ENCODE peak calls at places on chromosomes 11 and 22, in eight cellular contexts. L is Panc1, V is K562, N is HCT116, R is A549, I is HL-60, H is GM12878, J is GM23338. Q is an unnamed sample.

GRCh38 chr11:83611616-83612015 is 325.4 kb upstream of the CCDC90B start:
- DNase-seq in N (no peak), H (no peak), J (no peak), I (no peak), V (no peak), R (no peak), L (no peak), Q (no peak)

GRCh38 chr22:49770454-49771265 is 57.0 kb downstream of the BRD1 start:
- DNase-seq in L (no peak), V (no peak), J (no peak), R (no peak), N (no peak), I (no peak), H (no peak), Q (no peak)

GRCh38 chr22:36411589-36412258 is 24.0 kb upstream of the MYH9 start:
- DNase-seq in R (no peak), V (no peak), J (no peak), N (no peak), I (no peak), L (no peak), H (no peak), Q (no peak)

GRCh38 chr11:34886609-34887008 is 29.6 kb downstream of the APIP start:
- DNase-seq in L (no peak), N (no peak), V (no peak), J (no peak), H (no peak), I (no peak), R (no peak), Q (no peak)

GRCh38 chr22:50529416-50530279 is at the start of gene TYMP:
- DNase-seq in V (no peak), L (no peak), J (peak), H (no peak), R (peak), N (no peak), I (no peak), Q (no peak)

GRCh38 chr11:128422576-128423370 is 164.6 kb downstream of the ETS1 start:
- DNase-seq in V (no peak), R (no peak), J (no peak), N (no peak), H (no peak), I (no peak), L (no peak), Q (peak)

GRCh38 chr11:126712017-126712625 is 288.4 kb downstream of the KIRREL3 start:
- DNase-seq in H (no peak), J (no peak), R (no peak), L (no peak), N (no peak), V (no peak), I (no peak), Q (no peak)

GRCh38 chr11:69044111-69045013 is 4.4 kb upstream of the TPCN2 start:
- DNase-seq in R (peak), N (peak), I (no peak), J (peak), V (no peak), L (peak), H (no peak), Q (peak)

GRCh38 chr22:17869285-17870096 is 95.2 kb upstream of the BID start:
- DNase-seq in L (no peak), I (no peak), H (no peak), J (no peak), R (no peak), V (no peak), N (no peak), Q (no peak)

GRCh38 chr11:3092603-3093141 is 35.4 kb upstream of the CARS1 start:
- DNase-seq in J (no peak), V (no peak), H (no peak), L (no peak), I (no peak), N (no peak), R (no peak), Q (peak)

GRCh38 chr22:42856179-42856864 is 751 bp downstream of the ARFGAP3 start:
- DNase-seq in L (no peak), J (peak), N (no peak), R (no peak), H (no peak), I (peak), V (no peak), Q (no peak)

GRCh38 chr11:33135768-33136443 is 25.4 kb downstream of the CSTF3 start:
- DNase-seq in H (no peak), J (no peak), I (no peak), L (no peak), V (no peak), N (no peak), R (no peak), Q (no peak)

GRCh38 chr22:50246242-50247175 is 1.7 kb upstream of the TUBGCP6 start:
- DNase-seq in H (no peak), I (no peak), R (peak), V (no peak), N (no peak), L (no peak), J (peak), Q (no peak)

GRCh38 chr22:20129747-20130014 is 1.9 kb upstream of the ZDHHC8 start:
- DNase-seq in V (no peak), H (no peak), L (no peak), J (no peak), R (no peak), I (no peak), N (no peak), Q (no peak)

GRCh38 chr11:90788956-90789355 is 566.1 kb upstream of the CHORDC1 start:
- DNase-seq in N (no peak), L (no peak), I (no peak), R (no peak), H (no peak), J (no peak), V (no peak), Q (no peak)

GRCh38 chr11:69171476-69171875 is 15.7 kb downstream of the SMIM38 start:
- DNase-seq in V (no peak), I (no peak), H (no peak), R (no peak), J (no peak), N (no peak), L (no peak), Q (no peak)

GRCh38 chr11:21514298-21514697 is 678.6 kb upstream of the ANO5 start:
- DNase-seq in V (no peak), I (no peak), L (no peak), J (peak), N (no peak), H (no peak), R (no peak), Q (peak)

GRCh38 chr11:113626736-113627135 is 79.4 kb downstream of the TMPRSS5 start:
- DNase-seq in L (no peak), R (no peak), V (no peak), J (no peak), I (no peak), H (no peak), N (no peak), Q (no peak)

GRCh38 chr11:125532668-125533067 is 36.6 kb upstream of the FEZ1 start:
- DNase-seq in R (no peak), N (no peak), I (no peak), V (peak), J (no peak), L (no peak), H (no peak), Q (no peak)

GRCh38 chr22:36136475-36136874 is 24.1 kb downstream of the APOL3 start:
- DNase-seq in V (no peak), N (no peak), H (no peak), I (no peak), L (no peak), R (no peak), J (no peak), Q (no peak)

GRCh38 chr22:50699754-50700386 is 27.2 kb downstream of the SHANK3 start:
- DNase-seq in N (no peak), R (no peak), H (no peak), I (no peak), L (no peak), V (peak), J (peak), Q (no peak)

GRCh38 chr22:46803936-46804335 is 41.5 kb downstream of the TBC1D22A start:
- DNase-seq in H (no peak), R (no peak), V (no peak), N (no peak), I (no peak), J (no peak), L (no peak), Q (no peak)

GRCh38 chr11:17230867-17231851 is 23.4 kb upstream of the PIK3C2A start:
- DNase-seq in H (peak), V (no peak), R (no peak), J (no peak), L (no peak), N (no peak), I (no peak), Q (no peak)

GRCh38 chr22:45918455-45919370 is 58.2 kb downstream of the WNT7B start:
- DNase-seq in I (no peak), V (no peak), J (no peak), L (no peak), R (peak), N (no peak), H (no peak), Q (peak)

GRCh38 chr11:24196733-24197132 is 300.1 kb upstream of the LUZP2 start:
- DNase-seq in H (no peak), R (no peak), J (no peak), V (no peak), N (no peak), L (no peak), I (no peak), Q (no peak)

GRCh38 chr11:111851636-111852035 is 19.7 kb downstream of the ALG9 start:
- DNase-seq in J (peak), V (no peak), I (no peak), N (no peak), L (no peak), R (no peak), H (no peak), Q (peak)

GRCh38 chr11:110199184-110199981 is 97.0 kb downstream of the RDX start:
- DNase-seq in N (no peak), L (no peak), I (no peak), V (no peak), J (no peak), H (no peak), R (no peak), Q (no peak)

GRCh38 chr22:30704978-30705377 is 10.3 kb downstream of the OSBP2 start:
- DNase-seq in J (no peak), I (no peak), V (no peak), L (no peak), R (no peak), N (no peak), H (no peak), Q (no peak)

GRCh38 chr11:105046898-105047579 is 1.9 kb upstream of the CARD16 start:
- DNase-seq in J (peak), V (no peak), R (peak), I (no peak), H (no peak), L (peak), N (no peak), Q (no peak)

GRCh38 chr11:59182457-59183151 is 10.7 kb downstream of the DTX4 start:
- DNase-seq in V (peak), L (no peak), J (peak), R (no peak), I (no peak), N (no peak), H (no peak), Q (no peak)

GRCh38 chr11:3609416-3610265 is 32.2 kb downstream of the ART5 start:
- DNase-seq in J (peak), R (peak), N (peak), I (no peak), H (no peak), L (peak), V (peak), Q (peak)

GRCh38 chr11:69603978-69604524 is 36.9 kb upstream of the CCND1 start:
- DNase-seq in H (no peak), V (no peak), J (no peak), R (no peak), I (no peak), N (no peak), L (no peak), Q (no peak)

GRCh38 chr11:113163291-113164030 is 150.9 kb upstream of the TTC12 start:
- DNase-seq in H (no peak), V (no peak), N (no peak), R (no peak), J (no peak), L (no peak), I (no peak), Q (no peak)

GRCh38 chr11:64649304-64649703 is 58.3 kb downstream of the SLC22A12 start:
- DNase-seq in V (peak), L (no peak), H (no peak), N (peak), J (peak), I (no peak), R (peak), Q (peak)

GRCh38 chr22:41526802-41527799 is 17.2 kb downstream of the POLR3H start:
- DNase-seq in R (peak), J (peak), V (peak), N (no peak), H (no peak), L (no peak), I (no peak), Q (peak)

GRCh38 chr11:73344191-73344607 is 32.0 kb upstream of the RELT start:
- DNase-seq in N (no peak), H (no peak), V (no peak), I (no peak), L (no peak), R (no peak), J (no peak), Q (peak)

GRCh38 chr11:126716456-126717083 is 284.0 kb downstream of the KIRREL3 start:
- DNase-seq in R (peak), V (peak), H (no peak), I (no peak), N (peak), L (peak), J (peak), Q (peak)

GRCh38 chr22:39933741-39934140 is 26.5 kb upstream of the TMA7B start:
- DNase-seq in V (no peak), I (no peak), H (no peak), R (no peak), L (no peak), J (no peak), N (no peak), Q (no peak)

GRCh38 chr11:61270354-61271070 is 24.6 kb downstream of the VWCE start:
- DNase-seq in I (no peak), R (no peak), V (no peak), J (no peak), L (no peak), N (no peak), H (no peak), Q (no peak)

GRCh38 chr11:12198261-12198925 is 88.0 kb downstream of the MICAL2 start:
- DNase-seq in J (no peak), I (no peak), N (no peak), R (no peak), V (no peak), H (no peak), L (no peak), Q (no peak)

GRCh38 chr11:12196335-12196734 is 85.9 kb downstream of the MICAL2 start:
- DNase-seq in L (no peak), H (no peak), I (no peak), V (no peak), N (no peak), J (no peak), R (no peak), Q (no peak)

GRCh38 chr11:12196862-12197261 is 86.5 kb downstream of the MICAL2 start:
- DNase-seq in H (no peak), L (no peak), J (no peak), V (no peak), I (no peak), N (no peak), R (no peak), Q (no peak)

GRCh38 chr11:12193515-12194336 is 83.3 kb downstream of the MICAL2 start:
- DNase-seq in L (no peak), V (no peak), R (no peak), I (no peak), N (no peak), H (no peak), J (no peak), Q (no peak)

GRCh38 chr11:12195773-12196172 is 85.4 kb downstream of the MICAL2 start:
- DNase-seq in J (no peak), I (no peak), N (no peak), R (no peak), H (no peak), L (no peak), V (peak), Q (no peak)
- TF ChIP-seq REST in J (no peak), I (no peak), N (no peak), R (no peak), H (no peak), L (no peak), V (no peak), Q (no peak)

DNA sequence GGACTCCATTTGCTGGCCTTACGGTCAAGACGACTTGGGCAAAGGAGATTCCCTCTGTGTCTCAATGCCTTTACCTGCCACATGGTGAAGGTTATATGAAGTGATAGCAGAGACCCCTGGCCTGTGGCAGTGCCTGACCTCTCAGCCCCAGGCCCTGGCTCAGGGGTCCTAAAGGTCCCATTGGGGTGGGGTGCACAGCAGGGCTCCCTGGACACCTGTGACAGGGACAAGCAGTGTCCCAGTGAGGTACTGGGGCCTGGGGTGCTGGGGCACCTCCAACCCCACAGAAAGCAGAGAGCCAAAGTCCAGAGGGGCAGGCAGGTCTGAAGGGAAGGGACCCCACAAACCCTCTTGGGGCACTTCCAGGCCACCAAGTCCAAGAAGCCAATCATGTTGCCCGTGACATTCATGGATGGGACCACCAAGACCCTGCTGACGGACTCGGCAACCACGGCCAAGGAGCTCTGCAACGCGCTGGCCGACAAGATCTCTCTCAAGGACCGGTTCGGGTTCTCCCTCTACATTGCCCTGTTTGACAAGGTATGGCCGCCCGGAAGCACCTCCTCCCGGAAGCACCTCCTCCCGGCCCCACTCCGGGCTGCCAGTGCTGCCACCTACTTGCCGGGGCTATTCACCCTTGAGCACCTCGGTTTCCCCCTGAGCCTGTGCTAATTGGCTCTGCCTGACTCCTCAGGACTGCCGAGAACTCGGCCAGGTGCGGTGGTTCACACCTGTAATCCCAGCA is 62.5 kb downstream of the MYO7A start:
- DNase-seq in N (no peak), V (peak), R (no peak), I (no peak), J (no peak), L (no peak), H (no peak), Q (no peak)
- TF ChIP-seq REST in N (no peak), V (no peak), R (no peak), I (no peak), J (no peak), L (no peak), H (no peak), Q (no peak)

DNA sequence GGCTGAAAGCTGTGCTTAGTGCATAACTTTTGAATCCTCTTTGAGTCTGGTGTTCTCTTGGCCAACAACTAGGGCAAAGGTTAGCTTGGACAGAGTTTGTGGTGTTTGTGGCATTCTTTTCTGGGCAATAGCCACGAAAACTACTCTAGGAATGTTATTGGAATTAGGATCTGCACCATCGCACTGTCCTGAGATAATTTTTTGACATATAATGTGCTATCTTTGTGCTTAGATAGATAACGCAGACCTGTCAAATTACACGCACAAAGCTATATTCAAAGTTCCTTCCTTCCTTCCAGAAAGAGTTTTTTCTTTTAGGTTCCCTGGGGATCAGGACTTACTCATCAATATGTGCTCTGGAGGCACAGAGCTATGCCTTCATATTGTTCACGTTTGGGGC is 166.8 kb upstream of the MTMR2 start:
- DNase-seq in H (no peak), J (no peak), N (no peak), L (no peak), V (no peak), R (no peak), I (no peak), Q (no peak)
- TF ChIP-seq REST in H (no peak), J (no peak), N (no peak), L (no peak), V (no peak), R (no peak), I (no peak), Q (peak)

GRCh38 chr11:18384157-18384641 is 10.2 kb upstream of the LDHA start:
- DNase-seq in H (peak), J (no peak), I (no peak), R (peak), N (no peak), L (no peak), V (peak), Q (peak)
- TF ChIP-seq REST in H (no peak), J (no peak), I (peak), R (no peak), N (no peak), L (no peak), V (no peak), Q (no peak)

GRCh38 chr22:44192098-44192810 is 11.5 kb downstream of the PARVG start:
- DNase-seq in L (no peak), V (peak), I (peak), H (no peak), J (peak), N (peak), R (no peak), Q (peak)
- TF ChIP-seq REST in L (no peak), V (no peak), I (no peak), H (no peak), J (no peak), N (no peak), R (no peak), Q (no peak)

GRCh38 chr11:123338997-123339752 is 90.9 kb upstream of the GRAMD1B start:
- DNase-seq in V (no peak), R (no peak), H (no peak), I (no peak), J (no peak), L (no peak), N (no peak), Q (no peak)
- TF ChIP-seq REST in V (no peak), R (no peak), H (no peak), I (no peak), J (no peak), L (no peak), N (no peak), Q (no peak)

GRCh38 chr11:16002942-16003341 is 353.4 kb downstream of the SOX6 start:
- DNase-seq in I (no peak), V (no peak), H (no peak), R (no peak), N (no peak), L (no peak), J (no peak), Q (no peak)

GRCh38 chr11:16000065-16000464 is 356.3 kb downstream of the SOX6 start:
- DNase-seq in J (no peak), V (no peak), N (no peak), I (no peak), R (no peak), H (no peak), L (no peak), Q (no peak)

GRCh38 chr11:16001044-16001568 is 355.2 kb downstream of the SOX6 start:
- DNase-seq in I (no peak), H (no peak), N (no peak), L (no peak), R (no peak), V (no peak), J (no peak), Q (no peak)

GRCh38 chr11:16007514-16007913 is 348.8 kb downstream of the SOX6 start:
- DNase-seq in R (no peak), N (no peak), L (no peak), H (no peak), J (no peak), I (no peak), V (no peak), Q (no peak)

DNA sequence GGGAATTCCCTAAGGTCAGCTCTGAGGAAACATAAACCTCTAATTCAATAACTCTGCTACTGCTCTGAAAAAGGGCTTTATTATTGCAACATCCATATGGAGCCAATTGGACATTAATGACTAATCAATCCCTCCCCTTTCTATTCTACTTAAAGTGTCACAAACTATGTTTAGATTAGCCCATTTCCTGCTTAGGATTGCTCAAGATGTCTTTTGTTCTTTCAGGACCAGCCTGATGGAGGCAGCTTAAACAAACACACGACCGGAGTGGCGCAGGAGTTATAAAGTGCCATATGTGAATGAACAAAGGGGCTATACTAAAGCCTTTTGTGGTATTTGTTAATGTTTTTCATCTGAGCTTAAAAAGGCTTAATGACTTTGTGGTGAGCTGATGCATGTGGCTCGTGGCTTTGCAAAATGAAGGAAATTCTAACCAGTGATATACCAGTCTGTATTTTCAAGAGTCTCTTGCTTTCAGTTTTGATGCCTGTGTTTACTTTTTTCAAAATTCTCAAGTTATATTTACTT is 354.4 kb downstream of the SOX6 start:
- DNase-seq in R (peak), L (no peak), H (no peak), N (peak), V (no peak), I (peak), J (peak), Q (no peak)
- TF ChIP-seq REST in R (no peak), L (no peak), H (no peak), N (no peak), V (no peak), I (no peak), J (no peak), Q (no peak)

GRCh38 chr11:120964857-120965256 is 59.0 kb upstream of the TBCEL start:
- DNase-seq in H (no peak), I (no peak), V (no peak), N (no peak), J (no peak), R (no peak), L (no peak), Q (no peak)
- TF ChIP-seq REST in H (no peak), I (no peak), V (no peak), N (no peak), J (no peak), R (no peak), L (no peak), Q (no peak)

Q was measured in SK-N-SH.